ENCODE peak calls at places on chromosomes 5 and 9, in ten cellular contexts. W, Q, D, B, Z, S, K, M, C and R are unnamed samples.

GRCh38 chr5:134406390-134406789 is 5.3 kb downstream of the CDKN2AIPNL start:
- DNase-seq in W (no peak), Q (no peak), D (no peak), B (no peak), Z (no peak), S (no peak), K (no peak), M (peak; percentile 13), C (no peak), R (no peak)

GRCh38 chr5:149261246-149261645 is 10.4 kb upstream of the AFAP1L1 start:
- DNase-seq in W (no peak), Q (no peak), D (no peak), B (no peak), Z (no peak), S (no peak), K (no peak), M (no peak), C (no peak), R (no peak)

GRCh38 chr5:76703707-76704106 is 12.2 kb upstream of the F2R start:
- DNase-seq in W (no peak), Q (no peak), D (no peak), B (no peak), Z (no peak), S (no peak), K (no peak), M (no peak), C (no peak), R (no peak)

GRCh38 chr5:135718151-135718550 is 116.3 kb upstream of the SLC25A48 start:
- DNase-seq in W (no peak), Q (no peak), D (no peak), B (no peak), Z (no peak), S (no peak), K (no peak), M (peak; percentile 49), C (no peak), R (no peak)

GRCh38 chr5:54844905-54845566 is 140.4 kb downstream of the ESM1 start:
- DNase-seq in W (no peak), Q (peak; percentile 8), D (peak; percentile 84), B (no peak), Z (no peak), S (no peak), K (no peak), M (peak; percentile 70), C (peak; percentile 43), R (peak; percentile 53)

GRCh38 chr5:19314840-19315239 is 673.2 kb downstream of the CDH18 start:
- DNase-seq in W (no peak), Q (no peak), D (peak; percentile 83), B (no peak), Z (peak; percentile 10), S (no peak), K (no peak), M (peak; percentile 3), C (peak; percentile 30), R (no peak)

GRCh38 chr9:36149197-36149596 is 12.7 kb downstream of the GLIPR2 start:
- DNase-seq in W (no peak), Q (no peak), D (peak; percentile 82), B (no peak), Z (no peak), S (no peak), K (no peak), M (peak; percentile 88), C (no peak), R (peak; percentile 75)

GRCh38 chr9:136644343-136644592 is 18.4 kb upstream of the EGFL7 start:
- DNase-seq in W (no peak), Q (no peak), D (peak; percentile 67), B (no peak), Z (no peak), S (no peak), K (no peak), M (peak; percentile 36), C (peak; percentile 41), R (no peak)

GRCh38 chr9:114616684-114617520 is 5.8 kb downstream of the TMEM268 start:
- DNase-seq in W (no peak), Q (no peak), D (no peak), B (peak; percentile 65), Z (peak; percentile 51), S (peak; percentile 36), K (no peak), M (no peak), C (no peak), R (no peak)

GRCh38 chr5:120304653-120305052 is 159.4 kb upstream of the PRR16 start:
- DNase-seq in W (no peak), Q (no peak), D (peak; percentile 76), B (no peak), Z (no peak), S (no peak), K (no peak), M (peak; percentile 61), C (no peak), R (no peak)

GRCh38 chr5:96758621-96759020 is 49.1 kb downstream of the ERAP1 start:
- DNase-seq in W (no peak), Q (no peak), D (no peak), B (no peak), Z (no peak), S (no peak), K (no peak), M (peak; percentile 82), C (no peak), R (no peak)

GRCh38 chr5:56490971-56491468 is 257.9 kb upstream of the ANKRD55 start:
- DNase-seq in W (no peak), Q (no peak), D (no peak), B (no peak), Z (peak; percentile 86), S (no peak), K (peak; percentile 19), M (no peak), C (no peak), R (no peak)

GRCh38 chr5:93192107-93192506 is 388.9 kb downstream of the NR2F1-AS1 start:
- DNase-seq in W (no peak), Q (no peak), D (peak; percentile 77), B (no peak), Z (no peak), S (no peak), K (no peak), M (peak; percentile 96), C (peak; percentile 99), R (peak; percentile 88)

GRCh38 chr5:59538080-59538479 is 355.4 kb downstream of the PDE4D start:
- DNase-seq in W (no peak), Q (no peak), D (no peak), B (no peak), Z (no peak), S (no peak), K (no peak), M (no peak), C (no peak), R (no peak)

GRCh38 chr9:121279841-121280388 is 12.0 kb downstream of the GSN start:
- DNase-seq in W (no peak), Q (no peak), D (no peak), B (no peak), Z (no peak), S (no peak), K (no peak), M (no peak), C (no peak), R (no peak)

GRCh38 chr5:33850100-33850594 is 41.6 kb downstream of the ADAMTS12 start:
- DNase-seq in W (peak; percentile 24), Q (peak; percentile 99), D (peak; percentile 50), B (peak; percentile 74), Z (no peak), S (peak; percentile 22), K (no peak), M (peak; percentile 91), C (no peak), R (peak; percentile 32)

GRCh38 chr5:68303038-68303738 is 87.6 kb downstream of the PIK3R1 start:
- DNase-seq in W (no peak), Q (no peak), D (no peak), B (peak; percentile 36), Z (no peak), S (no peak), K (no peak), M (no peak), C (no peak), R (no peak)

GRCh38 chr5:218457-219289 is 553 bp downstream of the SDHA start:
- DNase-seq in W (peak; percentile 5), Q (no peak), D (peak; percentile 30), B (no peak), Z (peak; percentile 21), S (peak; percentile 22), K (no peak), M (peak; percentile 48), C (peak; percentile 30), R (no peak)

GRCh38 chr5:177529247-177529901 is 12.6 kb upstream of the DDX41 start:
- DNase-seq in W (no peak), Q (no peak), D (no peak), B (no peak), Z (no peak), S (no peak), K (no peak), M (no peak), C (no peak), R (no peak)

GRCh38 chr9:108844391-108844790 is 11.4 kb downstream of the ACTL7B start:
- DNase-seq in W (no peak), Q (no peak), D (no peak), B (no peak), Z (no peak), S (no peak), K (no peak), M (no peak), C (no peak), R (no peak)

GRCh38 chr9:135437259-135437658 is 42.3 kb upstream of the PPP1R26 start:
- DNase-seq in W (no peak), Q (no peak), D (no peak), B (no peak), Z (no peak), S (no peak), K (no peak), M (no peak), C (no peak), R (no peak)

GRCh38 chr9:79116064-79116463 is 455.7 kb upstream of the TLE4 start:
- DNase-seq in W (no peak), Q (no peak), D (no peak), B (no peak), Z (no peak), S (no peak), K (no peak), M (no peak), C (peak; percentile 5), R (no peak)

GRCh38 chr9:129624947-129625346 is 1.0 kb upstream of the NTMT1 start:
- DNase-seq in W (no peak), Q (no peak), D (no peak), B (peak; percentile 68), Z (no peak), S (no peak), K (no peak), M (peak; percentile 81), C (no peak), R (no peak)

GRCh38 chr9:114746591-114746990 is 59.2 kb downstream of the TNFSF15 start:
- DNase-seq in W (no peak), Q (no peak), D (peak; percentile 48), B (no peak), Z (no peak), S (no peak), K (no peak), M (no peak), C (no peak), R (no peak)

GRCh38 chr9:33791117-33791516 is 4.2 kb upstream of the PRSS3 start:
- DNase-seq in W (no peak), Q (no peak), D (peak; percentile 56), B (no peak), Z (no peak), S (no peak), K (no peak), M (peak; percentile 75), C (no peak), R (no peak)

GRCh38 chr5:138935466-138935865 is 60.3 kb upstream of the LRRTM2 start:
- DNase-seq in W (no peak), Q (no peak), D (no peak), B (no peak), Z (no peak), S (no peak), K (no peak), M (no peak), C (no peak), R (no peak)

GRCh38 chr5:97877578-97877977 is 694.5 kb upstream of the RIOK2 start:
- DNase-seq in W (no peak), Q (no peak), D (no peak), B (no peak), Z (no peak), S (no peak), K (no peak), M (no peak), C (no peak), R (no peak)

GRCh38 chr5:146048994-146049703 is 56.2 kb downstream of the PLAC8L1 start:
- DNase-seq in W (no peak), Q (no peak), D (peak; percentile 90), B (peak; percentile 43), Z (peak; percentile 57), S (peak; percentile 18), K (no peak), M (peak; percentile 79), C (peak; percentile 68), R (peak; percentile 70)